ENCODE peak calls at places on chromosomes 11 and 22, in five cellular contexts. One of them, this sample, is unnamed. For H3K79me2 and H3K4me1, the result is how much of the 10 kb centered on the place peaks cover.

GRCh38 chr11:71139516-71140205 is 112.7 kb downstream of the SHANK2 start:
- DNase-seq in GM23338: no peak
- DNase-seq in fibroblast of lung: peak
- DNase-seq in OCI-LY7: no peak
- DNase-seq in astrocyte: no peak
- DNase-seq in this sample: peak

GRCh38 chr11:8671242-8671641 is 11.2 kb downstream of the TRIM66 start:
- DNase-seq in OCI-LY7: no peak
- DNase-seq in astrocyte: peak
- DNase-seq in fibroblast of lung: peak
- DNase-seq in GM23338: peak
- DNase-seq in this sample: peak

GRCh38 chr22:24066260-24066659 is 55.2 kb downstream of the CABIN1 start:
- DNase-seq in fibroblast of lung: no peak
- DNase-seq in OCI-LY7: peak
- DNase-seq in astrocyte: no peak
- DNase-seq in GM23338: no peak
- DNase-seq in this sample: peak

GRCh38 chr11:6579681-6580080 is 23.7 kb downstream of the RRP8 start:
- DNase-seq in OCI-LY7: no peak
- DNase-seq in GM23338: no peak
- DNase-seq in fibroblast of lung: no peak
- DNase-seq in astrocyte: no peak
- DNase-seq in this sample: no peak

GRCh38 chr22:49036513-49036912 is 791.2 kb downstream of the BRD1 start:
- DNase-seq in fibroblast of lung: no peak
- DNase-seq in GM23338: no peak
- DNase-seq in OCI-LY7: no peak
- DNase-seq in astrocyte: no peak
- DNase-seq in this sample: peak

GRCh38 chr11:33507967-33508366 is 192.7 kb downstream of the C11orf91 start:
- DNase-seq in astrocyte: no peak
- DNase-seq in GM23338: peak
- DNase-seq in fibroblast of lung: no peak
- DNase-seq in OCI-LY7: no peak
- DNase-seq in this sample: no peak

GRCh38 chr11:117045956-117046355 is 52.3 kb downstream of the SIK3 start:
- DNase-seq in OCI-LY7: no peak
- DNase-seq in GM23338: no peak
- DNase-seq in fibroblast of lung: no peak
- DNase-seq in astrocyte: no peak
- DNase-seq in this sample: peak

GRCh38 chr22:19933328-19934241 is 8.0 kb upstream of the COMT start:
- DNase-seq in GM23338: no peak
- DNase-seq in fibroblast of lung: no peak
- DNase-seq in OCI-LY7: no peak
- DNase-seq in astrocyte: no peak
- DNase-seq in this sample: no peak

GRCh38 chr11:50247309-50247874 is 214.7 kb downstream of the OR4C45 start:
- DNase-seq in GM23338: no peak
- DNase-seq in astrocyte: no peak
- DNase-seq in fibroblast of lung: no peak
- DNase-seq in OCI-LY7: no peak
- DNase-seq in this sample: no peak

GRCh38 chr11:19751055-19751454 is 38.4 kb downstream of the NAV2 start:
- DNase-seq in OCI-LY7: no peak
- DNase-seq in astrocyte: no peak
- DNase-seq in GM23338: no peak
- DNase-seq in fibroblast of lung: no peak
- DNase-seq in this sample: no peak

GRCh38 chr11:134893810-134894685 is 482.0 kb upstream of the B3GAT1 start:
- DNase-seq in GM23338: no peak
- DNase-seq in fibroblast of lung: no peak
- DNase-seq in astrocyte: no peak
- DNase-seq in OCI-LY7: no peak
- DNase-seq in this sample: no peak

GRCh38 chr11:76626921-76627391 is 43.6 kb downstream of the LRRC32 start:
- DNase-seq in OCI-LY7: peak
- DNase-seq in astrocyte: peak
- DNase-seq in fibroblast of lung: peak
- DNase-seq in GM23338: no peak
- DNase-seq in this sample: peak

GRCh38 chr11:96486890-96487633 is 97.2 kb downstream of the JRKL start:
- DNase-seq in fibroblast of lung: peak
- DNase-seq in OCI-LY7: no peak
- DNase-seq in GM23338: peak
- DNase-seq in astrocyte: peak
- DNase-seq in this sample: no peak

GRCh38 chr22:21936151-21936778 is 16.4 kb downstream of the PPM1F start:
- DNase-seq in GM23338: no peak
- DNase-seq in astrocyte: no peak
- DNase-seq in OCI-LY7: no peak
- DNase-seq in fibroblast of lung: no peak
- DNase-seq in this sample: peak

GRCh38 chr11:115845872-115846271 is 341.7 kb upstream of the CADM1 start:
- DNase-seq in astrocyte: peak
- DNase-seq in fibroblast of lung: peak
- DNase-seq in OCI-LY7: no peak
- DNase-seq in GM23338: no peak
- DNase-seq in this sample: no peak

GRCh38 chr11:75013051-75013450 is 24.3 kb downstream of the NEU3 start:
- DNase-seq in fibroblast of lung: peak
- DNase-seq in astrocyte: no peak
- DNase-seq in GM23338: no peak
- DNase-seq in OCI-LY7: no peak
- DNase-seq in this sample: peak

GRCh38 chr11:116596346-116597260 is 176.2 kb downstream of the BUD13 start:
- DNase-seq in OCI-LY7: no peak
- DNase-seq in astrocyte: no peak
- DNase-seq in GM23338: no peak
- DNase-seq in fibroblast of lung: no peak
- DNase-seq in this sample: no peak

GRCh38 chr11:122170815-122171475 is 54.9 kb upstream of the BLID start:
- DNase-seq in GM23338: no peak
- DNase-seq in fibroblast of lung: peak
- DNase-seq in astrocyte: peak
- DNase-seq in OCI-LY7: no peak
- DNase-seq in this sample: peak

GRCh38 chr11:122172352-122173073 is 56.5 kb upstream of the BLID start:
- DNase-seq in OCI-LY7: no peak
- DNase-seq in astrocyte: no peak
- DNase-seq in GM23338: no peak
- DNase-seq in fibroblast of lung: peak
- DNase-seq in this sample: no peak

GRCh38 chr11:122173074-122173450 is 57.0 kb upstream of the BLID start:
- DNase-seq in fibroblast of lung: no peak
- DNase-seq in astrocyte: no peak
- DNase-seq in OCI-LY7: no peak
- DNase-seq in GM23338: no peak
- DNase-seq in this sample: no peak

GRCh38 chr11:122175316-122175715 is 59.3 kb upstream of the BLID start:
- DNase-seq in GM23338: no peak
- DNase-seq in fibroblast of lung: no peak
- DNase-seq in astrocyte: no peak
- DNase-seq in OCI-LY7: no peak
- DNase-seq in this sample: peak

DNA sequence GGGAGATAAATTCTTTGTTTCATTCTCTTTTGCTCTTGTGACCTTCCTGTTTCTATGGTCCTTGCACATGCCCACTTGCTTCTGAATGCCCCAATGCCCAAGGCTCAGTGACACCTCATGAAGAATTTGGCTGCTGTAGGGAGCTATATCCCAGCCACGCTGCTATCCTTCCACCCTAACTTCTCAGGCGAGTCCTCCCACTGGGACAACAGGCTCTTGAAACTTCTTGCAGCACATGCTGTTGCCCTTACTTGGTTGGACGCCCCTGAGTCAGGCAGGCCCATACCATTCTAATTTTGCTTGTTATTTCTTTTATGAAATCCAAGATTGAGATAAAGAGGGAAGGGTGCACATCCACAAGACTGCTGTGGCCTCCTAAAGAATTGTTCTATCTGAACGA is 57.6 kb upstream of the BLID start:
- DNase-seq in fibroblast of lung: no peak
- DNase-seq in OCI-LY7: no peak
- DNase-seq in GM23338: no peak
- DNase-seq in astrocyte: no peak
- DNase-seq in this sample: peak
- H3K79me2 ChIP-seq in fibroblast of lung: half or more
- H3K79me2 ChIP-seq in OCI-LY7: under half
- H3K79me2 ChIP-seq in GM23338: under half
- H3K79me2 ChIP-seq in astrocyte: half or more
- H3K79me2 ChIP-seq in this sample: half or more

GRCh38 chr22:27748355-27749168 is 53.0 kb downstream of the MN1 start:
- DNase-seq in OCI-LY7: no peak
- DNase-seq in GM23338: peak
- DNase-seq in fibroblast of lung: peak
- DNase-seq in astrocyte: peak
- DNase-seq in this sample: peak

GRCh38 chr22:27746918-27747317 is 54.6 kb downstream of the MN1 start:
- DNase-seq in OCI-LY7: no peak
- DNase-seq in fibroblast of lung: no peak
- DNase-seq in astrocyte: no peak
- DNase-seq in GM23338: no peak
- DNase-seq in this sample: no peak

GRCh38 chr22:27747396-27748256 is 53.9 kb downstream of the MN1 start:
- DNase-seq in fibroblast of lung: no peak
- DNase-seq in GM23338: peak
- DNase-seq in OCI-LY7: no peak
- DNase-seq in astrocyte: no peak
- DNase-seq in this sample: no peak

GRCh38 chr22:27745809-27746208 is 55.7 kb downstream of the MN1 start:
- DNase-seq in astrocyte: no peak
- DNase-seq in fibroblast of lung: no peak
- DNase-seq in OCI-LY7: no peak
- DNase-seq in GM23338: no peak
- DNase-seq in this sample: no peak

GRCh38 chr22:27745154-27745553 is 56.4 kb downstream of the MN1 start:
- DNase-seq in GM23338: no peak
- DNase-seq in fibroblast of lung: no peak
- DNase-seq in OCI-LY7: no peak
- DNase-seq in astrocyte: no peak
- DNase-seq in this sample: no peak
- H3K4me1 ChIP-seq in GM23338: half or more
- H3K4me1 ChIP-seq in fibroblast of lung: under half
- H3K4me1 ChIP-seq in OCI-LY7: under half
- H3K4me1 ChIP-seq in astrocyte: under half
- H3K4me1 ChIP-seq in this sample: under half

GRCh38 chr11:66116576-66117361 is 46.7 kb downstream of the PACS1 start:
- DNase-seq in astrocyte: no peak
- DNase-seq in fibroblast of lung: no peak
- DNase-seq in GM23338: no peak
- DNase-seq in OCI-LY7: no peak
- DNase-seq in this sample: no peak

GRCh38 chr11:66115638-66116410 is 45.8 kb downstream of the PACS1 start:
- DNase-seq in astrocyte: peak
- DNase-seq in OCI-LY7: peak
- DNase-seq in fibroblast of lung: peak
- DNase-seq in GM23338: no peak
- DNase-seq in this sample: no peak

GRCh38 chr11:66119348-66120133 is 49.5 kb downstream of the PACS1 start:
- DNase-seq in fibroblast of lung: peak
- DNase-seq in astrocyte: peak
- DNase-seq in OCI-LY7: no peak
- DNase-seq in GM23338: peak
- DNase-seq in this sample: no peak

GRCh38 chr11:66121453-66121852 is 51.4 kb downstream of the PACS1 start:
- DNase-seq in fibroblast of lung: no peak
- DNase-seq in astrocyte: no peak
- DNase-seq in GM23338: no peak
- DNase-seq in OCI-LY7: no peak
- DNase-seq in this sample: no peak

GRCh38 chr11:66118847-66119246 is 48.8 kb downstream of the PACS1 start:
- DNase-seq in OCI-LY7: no peak
- DNase-seq in astrocyte: no peak
- DNase-seq in fibroblast of lung: no peak
- DNase-seq in GM23338: no peak
- DNase-seq in this sample: no peak
- H3K79me2 ChIP-seq in OCI-LY7: under half
- H3K79me2 ChIP-seq in astrocyte: half or more
- H3K79me2 ChIP-seq in fibroblast of lung: under half
- H3K79me2 ChIP-seq in GM23338: under half
- H3K79me2 ChIP-seq in this sample: half or more

GRCh38 chr22:38034884-38035529 is 22.2 kb upstream of the PICK1 start:
- DNase-seq in fibroblast of lung: no peak
- DNase-seq in GM23338: no peak
- DNase-seq in astrocyte: no peak
- DNase-seq in OCI-LY7: no peak
- DNase-seq in this sample: peak
- H3K4me1 ChIP-seq in fibroblast of lung: under half
- H3K4me1 ChIP-seq in GM23338: under half
- H3K4me1 ChIP-seq in astrocyte: under half
- H3K4me1 ChIP-seq in OCI-LY7: under half
- H3K4me1 ChIP-seq in this sample: under half

DNA sequence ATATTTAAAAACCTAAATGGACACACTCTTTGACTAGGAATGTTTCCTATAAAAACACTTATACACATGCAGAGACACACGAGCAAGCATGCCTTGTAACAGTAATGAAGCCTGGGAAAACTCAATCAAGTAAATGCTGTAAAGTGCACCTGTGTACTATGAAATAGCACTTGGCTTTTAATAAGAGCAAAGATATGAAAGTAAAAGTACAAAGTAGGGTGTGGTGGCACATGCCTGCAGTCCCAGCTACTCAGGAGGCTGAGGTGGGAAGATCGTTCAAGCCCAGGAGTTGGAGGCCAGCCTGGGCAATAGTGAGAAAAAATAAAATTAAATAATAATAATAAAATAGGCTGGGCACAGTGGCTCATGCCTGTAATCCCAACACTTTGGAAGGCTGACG is 166.9 kb upstream of the GRK3 start:
- DNase-seq in fibroblast of lung: no peak
- DNase-seq in OCI-LY7: no peak
- DNase-seq in astrocyte: no peak
- DNase-seq in GM23338: no peak
- DNase-seq in this sample: no peak
- H3K79me2 ChIP-seq in fibroblast of lung: under half
- H3K79me2 ChIP-seq in OCI-LY7: half or more
- H3K79me2 ChIP-seq in astrocyte: half or more
- H3K79me2 ChIP-seq in GM23338: half or more
- H3K79me2 ChIP-seq in this sample: half or more

GRCh38 chr22:37370306-37370979 is 56.8 kb downstream of the ELFN2 start:
- DNase-seq in OCI-LY7: peak
- DNase-seq in GM23338: no peak
- DNase-seq in astrocyte: no peak
- DNase-seq in fibroblast of lung: no peak
- DNase-seq in this sample: no peak
- H3K4me1 ChIP-seq in OCI-LY7: half or more
- H3K4me1 ChIP-seq in GM23338: under half
- H3K4me1 ChIP-seq in astrocyte: under half
- H3K4me1 ChIP-seq in fibroblast of lung: under half
- H3K4me1 ChIP-seq in this sample: under half